ENCODE peak calls at places on chromosomes 4 and X, in six cellular contexts. W is stomach, J is Panc1, V is AG04450, Q is left lung, F is lower lobe of right lung. A is an unnamed sample.

GRCh38 chrX:19924285-19924684 is 36.9 kb upstream of the SH3KBP1 start:
- DNase-seq in W (no peak), J (no peak), V (no peak), Q (no peak), F (no peak), A (no peak)

GRCh38 chr4:54233697-54234496 is 4.8 kb downstream of the PDGFRA start:
- DNase-seq in W (peak), J (peak), V (peak), Q (peak), F (peak), A (peak)

GRCh38 chr4:20493761-20494353 is 206.4 kb upstream of the PACRGL start:
- DNase-seq in W (no peak), J (no peak), V (peak), Q (no peak), F (no peak), A (no peak)

GRCh38 chr4:73944061-73944875 is 37.6 kb downstream of the PF4 start:
- DNase-seq in W (peak), J (no peak), V (no peak), Q (peak), F (peak), A (no peak)

GRCh38 chr4:145544998-145545397 is 63.3 kb downstream of the SMAD1 start:
- DNase-seq in W (no peak), J (no peak), V (no peak), Q (no peak), F (no peak), A (no peak)

GRCh38 chr4:176359590-176359989 is 39.8 kb downstream of the SPCS3 start:
- DNase-seq in W (no peak), J (no peak), V (peak), Q (no peak), F (no peak), A (no peak)

GRCh38 chrX:155966876-155967275 is 30.6 kb upstream of the IL9R start:
- DNase-seq in W (no peak), J (no peak), V (no peak), Q (no peak), F (no peak), A (no peak)

GRCh38 chrX:153794897-153795816 is 689 bp downstream of the SSR4 start:
- DNase-seq in W (no peak), J (no peak), V (no peak), Q (no peak), F (peak), A (no peak)

GRCh38 chr4:187993827-187994226 is 1.7 kb upstream of the ZFP42 start:
- DNase-seq in W (no peak), J (no peak), V (no peak), Q (no peak), F (no peak), A (no peak)

GRCh38 chrX:421646-422325 is 35.1 kb upstream of the PPP2R3B start:
- DNase-seq in W (no peak), J (no peak), V (no peak), Q (no peak), F (peak), A (peak)

GRCh38 chr4:174600391-174600790 is 78.1 kb upstream of the HPGD start:
- DNase-seq in W (no peak), J (no peak), V (no peak), Q (no peak), F (no peak), A (no peak)

GRCh38 chr4:88802138-88802537 is 104.5 kb upstream of the NAP1L5 start:
- DNase-seq in W (no peak), J (no peak), V (no peak), Q (no peak), F (no peak), A (no peak)

GRCh38 chr4:20418865-20419451 is 167.3 kb downstream of the SLIT2 start:
- DNase-seq in W (no peak), J (no peak), V (peak), Q (no peak), F (no peak), A (no peak)

GRCh38 chr4:14967982-14968381 is 34.3 kb upstream of the CPEB2 start:
- DNase-seq in W (no peak), J (no peak), V (no peak), Q (no peak), F (no peak), A (no peak)

GRCh38 chr4:170805352-170805751 is 715.6 kb upstream of the AADAT start:
- DNase-seq in W (no peak), J (no peak), V (no peak), Q (no peak), F (no peak), A (no peak)

GRCh38 chr4:124712417-124713212 is at the start of gene ANKRD50:
- DNase-seq in W (peak), J (no peak), V (peak), Q (peak), F (peak), A (peak)
- TF ChIP-seq CTCF in W (no peak), J (no peak), V (no peak), Q (no peak), F (no peak), A (no peak)

GRCh38 chr4:83213640-83214039 is 71.0 kb downstream of the COQ2 start:
- DNase-seq in W (no peak), J (no peak), V (no peak), Q (no peak), F (no peak), A (no peak)

GRCh38 chr4:83217721-83218522 is 66.7 kb downstream of the COQ2 start:
- DNase-seq in W (peak), J (no peak), V (no peak), Q (peak), F (no peak), A (no peak)

GRCh38 chr4:83212041-83212851 is 72.4 kb downstream of the COQ2 start:
- DNase-seq in W (peak), J (no peak), V (no peak), Q (peak), F (no peak), A (no peak)

GRCh38 chr4:83216856-83217683 is 67.5 kb downstream of the COQ2 start:
- DNase-seq in W (no peak), J (no peak), V (no peak), Q (no peak), F (no peak), A (no peak)

GRCh38 chr4:83214079-83214478 is 70.5 kb downstream of the COQ2 start:
- DNase-seq in W (no peak), J (no peak), V (no peak), Q (no peak), F (no peak), A (no peak)
- H3K27ac ChIP-seq in W (no peak), J (no peak), V (no peak), Q (no peak), F (no peak), A (no peak)

GRCh38 chr4:83281326-83281725 is 3.3 kb downstream of the COQ2 start:
- DNase-seq in W (no peak), J (no peak), V (no peak), Q (no peak), F (no peak), A (no peak)

GRCh38 chr4:83285022-83285387 is 407 bp upstream of the COQ2 start:
- DNase-seq in W (no peak), J (no peak), V (no peak), Q (no peak), F (no peak), A (no peak)

GRCh38 chr4:83282049-83282535 is 2.5 kb downstream of the COQ2 start:
- DNase-seq in W (peak), J (no peak), V (no peak), Q (no peak), F (no peak), A (no peak)

DNA sequence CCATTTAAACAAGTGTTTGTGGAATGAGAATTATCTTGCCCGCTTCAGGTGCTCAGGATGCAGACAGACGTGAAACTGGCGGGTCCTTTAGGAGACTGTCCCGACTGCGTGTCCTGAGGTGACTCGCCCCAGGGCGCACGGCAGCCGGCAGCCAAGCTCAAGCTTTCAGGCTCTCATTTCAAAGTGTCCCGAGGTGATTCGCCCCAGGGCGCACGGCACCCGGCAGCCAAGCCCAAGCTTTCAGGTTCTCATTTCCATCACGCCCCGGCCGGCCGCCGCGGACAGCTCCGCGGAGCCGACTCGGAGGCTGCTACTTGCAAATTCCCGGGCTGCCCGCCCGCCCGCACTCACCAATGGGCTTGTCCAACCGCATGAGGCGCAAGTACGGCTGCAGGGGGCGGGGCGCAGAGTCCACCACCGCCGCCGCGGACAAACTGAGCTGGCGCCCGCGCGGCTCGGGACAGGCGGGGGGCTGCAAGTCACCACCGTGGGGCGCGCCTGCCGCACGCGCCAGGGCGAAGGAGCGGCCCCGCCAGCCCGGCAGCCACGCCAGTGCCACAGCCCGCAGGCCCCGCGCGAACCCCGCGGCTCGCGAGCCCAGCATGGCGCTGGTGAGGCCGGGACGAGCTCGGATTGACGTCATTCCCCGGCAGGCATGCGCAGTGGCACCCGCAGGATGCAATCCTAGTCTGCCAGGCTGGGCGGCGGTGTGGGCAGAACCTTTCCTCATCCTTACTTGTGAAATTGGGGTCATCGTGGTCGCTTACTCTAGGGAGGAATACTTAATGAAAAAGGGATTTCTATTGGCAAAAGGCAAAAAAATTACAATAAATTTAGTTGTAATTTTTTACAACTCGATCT is at the start of gene COQ2:
- DNase-seq in W (peak), J (peak), V (peak), Q (peak), F (peak), A (peak)
- TF ChIP-seq CTCF in W (no peak), J (peak), V (no peak), Q (no peak), F (peak), A (peak)

GRCh38 chr4:122908223-122908622 is 14.2 kb downstream of the NUDT6 start:
- DNase-seq in W (no peak), J (no peak), V (no peak), Q (no peak), F (no peak), A (no peak)
- H3K27ac ChIP-seq in W (no peak), J (no peak), V (no peak), Q (no peak), F (no peak), A (no peak)

GRCh38 chrX:129759576-129760061 is 20.1 kb upstream of the SASH3 start:
- DNase-seq in W (peak), J (no peak), V (peak), Q (peak), F (peak), A (peak)
- TF ChIP-seq CTCF in W (no peak), J (no peak), V (peak), Q (no peak), F (no peak), A (no peak)

DNA sequence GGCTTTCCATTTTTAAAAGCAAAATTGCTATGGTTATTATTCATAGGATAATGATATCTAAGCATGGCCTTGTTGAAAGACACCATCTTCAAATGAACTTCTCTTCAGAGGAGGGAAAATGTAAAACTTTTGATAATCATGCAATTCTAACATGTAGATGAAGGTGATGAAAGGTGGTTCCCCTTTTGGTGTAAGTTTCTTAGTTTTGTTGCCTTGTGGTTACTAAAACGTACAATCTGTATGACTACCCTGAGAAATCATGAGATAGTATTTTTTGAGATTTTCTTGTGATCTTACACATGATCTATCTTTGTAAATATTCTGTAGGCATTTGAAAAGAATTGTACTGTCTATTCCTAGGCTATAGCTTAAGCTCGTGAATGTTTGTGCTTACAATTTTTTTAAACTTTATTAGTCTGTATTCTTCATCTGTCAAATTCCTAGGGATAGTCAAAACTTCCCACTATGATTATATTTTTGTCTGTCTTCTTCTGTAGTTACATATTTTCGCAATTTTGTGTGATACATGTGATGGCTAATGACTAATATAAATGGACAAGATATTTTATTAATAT is 47.5 kb downstream of the PTPN13 start:
- DNase-seq in W (no peak), J (no peak), V (no peak), Q (no peak), F (no peak), A (no peak)
- H3K27ac ChIP-seq in W (no peak), J (no peak), V (no peak), Q (no peak), F (no peak), A (no peak)

GRCh38 chr4:67288964-67289363 is 256.3 kb downstream of the CENPC start:
- DNase-seq in W (no peak), J (no peak), V (no peak), Q (no peak), F (no peak), A (no peak)
- TF ChIP-seq CTCF in W (no peak), J (peak), V (no peak), Q (no peak), F (no peak), A (no peak)

DNA sequence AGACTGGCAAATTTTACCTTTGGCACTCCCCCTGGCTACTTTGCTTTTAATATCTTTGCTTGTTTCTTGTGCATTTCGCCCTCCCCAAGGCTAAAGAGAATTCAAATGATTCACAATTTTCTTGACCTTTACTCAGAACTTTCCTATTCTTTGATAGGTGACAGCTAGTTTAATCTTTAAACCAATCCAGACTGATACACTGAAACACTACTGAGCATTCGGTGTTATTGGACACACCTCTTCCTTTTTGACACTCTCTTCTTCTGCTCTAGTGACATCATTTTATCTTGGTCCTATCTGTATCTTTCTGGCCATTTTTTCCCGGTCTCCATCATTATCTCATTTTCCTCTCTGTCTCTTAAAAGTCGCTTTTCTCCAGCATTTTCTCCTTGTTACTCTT is 103.1 kb downstream of the IL1RAPL2 start:
- DNase-seq in W (no peak), J (no peak), V (no peak), Q (no peak), F (no peak), A (no peak)
- H3K27ac ChIP-seq in W (no peak), J (no peak), V (no peak), Q (no peak), F (no peak), A (no peak)

DNA sequence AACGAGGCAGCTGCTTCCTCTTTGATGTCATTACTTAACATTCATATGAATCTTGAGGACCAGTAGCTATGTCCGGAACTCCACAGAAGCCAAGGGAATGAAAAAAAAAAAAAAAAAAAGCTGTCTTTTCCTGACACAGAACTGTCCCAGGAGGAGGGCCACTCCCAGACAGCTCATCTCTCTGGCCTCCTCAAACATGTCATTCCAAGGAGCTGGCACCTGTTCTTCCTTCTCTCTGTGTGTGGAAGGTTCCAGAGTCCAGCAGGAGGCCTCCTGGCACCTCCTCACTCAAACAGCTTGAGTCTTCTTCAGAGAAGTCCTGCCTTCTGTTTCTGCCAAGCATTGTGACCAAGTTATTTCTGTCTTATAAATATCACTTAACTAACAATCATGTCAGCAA is 458.5 kb downstream of the AFF2 start:
- DNase-seq in W (no peak), J (no peak), V (no peak), Q (no peak), F (no peak), A (no peak)
- TF ChIP-seq CTCF in W (no peak), J (no peak), V (no peak), Q (no peak), F (no peak), A (no peak)

A was measured in psoas muscle.